ENCODE peak calls at places on chromosomes 7 and 10, in seven cellular contexts. N is iPS DF 6.9, O is hepatocyte, D is vagina, K is A549, G is foreskin keratinocyte, E is breast epithelium. J is an unnamed sample.

GRCh38 chr7:99943641-99944507 is 14.5 kb upstream of the GJC3 start:
- DNase-seq in N (peak), O (no peak), D (no peak), K (no peak), G (no peak), E (no peak), J (no peak)

GRCh38 chr10:74736029-74736428 is 90.4 kb upstream of the KAT6B start:
- DNase-seq in N (no peak), O (no peak), D (no peak), K (no peak), G (no peak), E (no peak), J (no peak)

GRCh38 chr10:132904169-132904813 is 38.1 kb downstream of the CFAP46 start:
- DNase-seq in N (no peak), O (peak), D (no peak), K (peak), G (peak), E (no peak), J (no peak)

GRCh38 chr10:69744971-69745370 is 56.7 kb upstream of the COL13A1 start:
- DNase-seq in N (no peak), O (no peak), D (no peak), K (no peak), G (peak), E (no peak), J (no peak)

GRCh38 chr10:52232561-52233350 is 81.3 kb upstream of the DKK1 start:
- DNase-seq in N (no peak), O (no peak), D (no peak), K (peak), G (peak), E (no peak), J (no peak)

GRCh38 chr10:97708976-97709745 is 4.4 kb upstream of the MARVELD1 start:
- DNase-seq in N (no peak), O (peak), D (no peak), K (peak), G (peak), E (peak), J (peak)

GRCh38 chr7:87628780-87629569 is 777 bp downstream of the RUNDC3B start:
- DNase-seq in N (no peak), O (peak), D (no peak), K (no peak), G (peak), E (no peak), J (peak)

GRCh38 chr7:77329466-77330168 is 86.5 kb downstream of the GSAP start:
- DNase-seq in N (no peak), O (no peak), D (no peak), K (no peak), G (no peak), E (no peak), J (no peak)

GRCh38 chr7:155208681-155209477 is 88.8 kb upstream of the INSIG1 start:
- DNase-seq in N (no peak), O (no peak), D (no peak), K (peak), G (peak), E (peak), J (no peak)

GRCh38 chr7:46178685-46179084 is 257.6 kb upstream of the IGFBP3 start:
- DNase-seq in N (no peak), O (no peak), D (no peak), K (no peak), G (peak), E (no peak), J (no peak)

GRCh38 chr10:133275683-133276092 is 980 bp downstream of the ADAM8 start:
- DNase-seq in N (no peak), O (no peak), D (no peak), K (no peak), G (peak), E (no peak), J (no peak)

GRCh38 chr7:30922596-30922995 is 10.9 kb downstream of the AQP1 start:
- DNase-seq in N (no peak), O (no peak), D (peak), K (no peak), G (no peak), E (peak), J (no peak)

GRCh38 chr10:123766761-123767160 is 100.6 kb downstream of the GPR26 start:
- DNase-seq in N (no peak), O (no peak), D (no peak), K (no peak), G (no peak), E (no peak), J (no peak)

GRCh38 chr7:50346548-50347497 is 42.3 kb downstream of the IKZF1 start:
- DNase-seq in N (no peak), O (no peak), D (no peak), K (no peak), G (peak), E (no peak), J (no peak)

GRCh38 chr7:2537981-2538851 is 17.1 kb downstream of the BRAT1 start:
- DNase-seq in N (no peak), O (no peak), D (no peak), K (no peak), G (no peak), E (no peak), J (no peak)

DNA sequence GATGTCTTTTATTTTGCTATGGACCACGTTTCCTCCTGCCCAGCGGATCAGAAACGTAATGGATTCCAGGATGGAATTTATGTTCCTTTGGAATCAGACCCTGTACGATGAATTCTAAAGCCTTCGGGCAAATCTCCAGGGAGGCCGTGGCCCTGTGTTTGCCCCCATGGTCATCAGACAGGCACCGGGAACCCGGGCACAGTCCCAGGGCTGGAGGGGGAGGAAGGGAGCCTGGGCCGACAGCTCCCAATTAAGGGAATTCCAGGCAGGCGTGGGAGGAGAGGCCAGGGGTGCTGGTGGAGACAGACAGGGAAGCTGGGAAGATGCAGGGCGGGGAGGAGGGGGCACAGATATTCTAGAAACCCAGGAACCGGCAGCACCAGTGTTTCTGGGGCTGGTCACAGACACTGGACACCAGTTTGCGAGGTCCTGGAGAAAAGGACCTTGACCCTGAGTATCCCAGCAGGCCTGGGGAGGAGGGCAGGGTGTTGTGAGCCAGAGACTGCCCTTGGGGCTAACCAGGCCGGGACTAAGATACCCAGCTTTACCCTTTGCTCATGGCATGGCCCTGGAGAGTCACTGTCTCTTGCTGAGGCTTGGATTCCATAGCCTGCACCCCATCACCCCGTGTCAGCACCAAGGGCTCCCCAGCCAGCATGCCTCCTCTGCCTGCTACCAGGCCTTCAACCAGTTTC is 124.2 kb downstream of the COL26A1 start:
- DNase-seq in N (no peak), O (no peak), D (no peak), K (no peak), G (no peak), E (no peak), J (no peak)
- H3K27ac ChIP-seq in N (no peak), O (peak), D (no peak), K (no peak), G (no peak), E (no peak), J (no peak)

GRCh38 chr7:23476286-23477169 is 6.2 kb upstream of the IGF2BP3 start:
- DNase-seq in N (no peak), O (no peak), D (no peak), K (no peak), G (no peak), E (no peak), J (peak)
- H3K27ac ChIP-seq in N (no peak), O (no peak), D (no peak), K (peak), G (no peak), E (no peak), J (no peak)

DNA sequence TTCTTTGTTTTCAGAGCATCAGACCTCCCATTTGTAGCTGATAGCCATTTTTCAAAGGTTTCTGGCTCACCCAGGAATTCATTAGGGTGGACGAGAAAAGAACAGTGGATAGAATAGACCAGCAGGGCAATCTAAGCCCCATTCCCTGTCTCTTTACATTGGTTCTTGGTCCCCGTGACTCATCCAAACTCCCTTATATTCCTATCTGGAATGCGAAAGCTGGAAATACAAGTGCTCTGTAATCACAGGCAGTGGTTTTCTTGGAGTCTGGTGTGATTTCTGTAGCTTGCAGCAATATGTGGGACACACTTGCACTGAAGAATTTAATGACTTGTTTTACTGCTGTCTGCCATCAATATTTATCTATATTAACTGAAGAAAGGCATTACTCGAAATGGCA is 217.7 kb downstream of the SKAP2 start:
- DNase-seq in N (no peak), O (no peak), D (no peak), K (no peak), G (no peak), E (no peak), J (no peak)
- H3K27ac ChIP-seq in N (no peak), O (no peak), D (no peak), K (no peak), G (no peak), E (no peak), J (no peak)

DNA sequence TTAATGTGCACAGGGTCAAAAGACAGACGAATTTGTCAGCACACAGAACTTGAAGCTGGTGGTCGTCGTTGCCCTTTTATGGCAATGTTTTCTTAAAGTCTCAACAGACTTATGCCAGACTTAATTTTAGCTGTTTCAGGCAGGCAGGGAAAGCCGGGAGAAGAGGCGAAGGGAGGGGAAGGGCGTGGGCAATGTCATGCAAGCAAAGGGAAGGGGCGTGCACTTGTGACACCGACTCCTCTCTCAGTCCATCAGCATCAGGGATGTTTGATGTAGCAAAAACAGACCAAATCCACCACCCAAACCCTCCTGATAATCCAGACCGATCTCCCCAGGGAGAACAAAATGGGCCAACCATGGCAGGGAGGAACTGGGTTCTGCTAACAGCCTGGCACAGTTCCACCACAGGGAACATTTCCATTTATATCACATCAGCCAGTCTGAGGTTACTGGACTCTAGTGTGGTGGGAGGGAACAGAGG is 118.1 kb upstream of the RHEB start:
- DNase-seq in N (no peak), O (no peak), D (no peak), K (no peak), G (no peak), E (no peak), J (peak)
- H3K27ac ChIP-seq in N (no peak), O (no peak), D (peak), K (peak), G (no peak), E (no peak), J (peak)

DNA sequence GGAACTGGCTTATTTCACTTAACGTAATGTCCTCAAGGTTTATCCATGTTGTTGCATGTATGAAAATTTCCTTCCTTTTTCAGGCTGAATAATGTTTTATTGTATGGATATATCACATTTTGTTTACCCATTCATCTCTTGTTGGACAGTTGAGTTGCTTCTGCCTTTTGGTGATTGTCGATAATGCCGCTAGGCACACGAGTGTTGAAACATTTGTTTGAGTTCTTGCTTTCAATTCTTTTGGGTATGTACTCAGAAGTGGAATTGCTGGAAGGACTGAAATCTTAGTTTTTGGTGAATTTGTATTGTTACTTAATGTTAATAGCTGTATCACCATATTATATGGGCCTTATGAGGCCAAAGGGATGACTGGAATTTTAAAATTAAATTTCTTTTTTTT is 23.6 kb downstream of the CCNY start:
- DNase-seq in N (no peak), O (no peak), D (no peak), K (no peak), G (no peak), E (no peak), J (no peak)
- H3K27ac ChIP-seq in N (no peak), O (no peak), D (no peak), K (no peak), G (no peak), E (no peak), J (no peak)

GRCh38 chr10:89295597-89295996 is 6.2 kb upstream of the IFIT2 start:
- DNase-seq in N (no peak), O (peak), D (no peak), K (no peak), G (peak), E (no peak), J (no peak)
- H3K27ac ChIP-seq in N (no peak), O (peak), D (peak), K (no peak), G (no peak), E (peak), J (no peak)

GRCh38 chr10:59002011-59002410 is 174.4 kb upstream of the PHYHIPL start:
- DNase-seq in N (no peak), O (no peak), D (no peak), K (no peak), G (no peak), E (no peak), J (no peak)

GRCh38 chr10:59000162-59000825 is 176.1 kb upstream of the PHYHIPL start:
- DNase-seq in N (no peak), O (no peak), D (no peak), K (no peak), G (no peak), E (no peak), J (no peak)

GRCh38 chr10:58996866-58997265 is 179.6 kb upstream of the PHYHIPL start:
- DNase-seq in N (no peak), O (no peak), D (no peak), K (no peak), G (no peak), E (no peak), J (no peak)

GRCh38 chr10:58996063-58996462 is 180.4 kb upstream of the PHYHIPL start:
- DNase-seq in N (no peak), O (no peak), D (no peak), K (no peak), G (no peak), E (no peak), J (no peak)

DNA sequence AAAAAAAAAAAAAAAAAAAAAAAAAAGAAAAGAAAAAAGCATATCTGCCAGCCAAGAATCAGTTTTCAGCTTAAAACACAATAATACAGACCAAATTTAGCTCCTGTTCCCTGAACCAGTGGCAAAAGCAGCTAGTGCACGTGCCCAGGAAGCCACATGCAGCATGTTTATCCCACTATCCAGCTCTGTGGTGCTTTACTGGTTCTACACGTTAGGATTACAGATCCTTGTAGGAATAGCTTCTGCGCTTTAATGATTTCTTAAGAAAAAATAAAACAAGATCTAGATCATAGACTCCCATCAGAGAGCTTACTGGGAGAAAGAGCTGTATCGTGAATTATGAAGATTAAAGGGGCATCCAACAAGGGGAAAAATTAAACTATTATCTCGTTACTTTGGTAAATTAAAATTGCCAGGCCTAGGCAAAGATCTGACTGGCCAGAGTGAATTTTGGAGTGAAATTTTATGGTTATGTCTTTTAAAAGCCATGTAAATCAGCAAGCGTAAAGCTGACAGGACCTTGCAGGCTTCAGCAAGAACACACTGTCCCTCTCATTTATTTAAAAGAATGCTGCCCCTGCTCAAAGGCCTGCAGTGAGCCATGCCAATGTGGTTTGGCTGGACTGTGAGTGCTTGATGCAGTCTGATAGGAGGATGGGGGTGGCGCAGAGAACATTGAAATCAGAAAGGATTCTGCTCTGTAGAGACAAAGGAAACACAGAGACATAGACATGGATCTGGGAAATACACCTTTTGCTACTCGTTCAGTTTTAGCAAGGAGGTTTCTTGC is 177.3 kb upstream of the PHYHIPL start:
- DNase-seq in N (no peak), O (no peak), D (no peak), K (no peak), G (no peak), E (peak), J (no peak)
- H3K27ac ChIP-seq in N (no peak), O (no peak), D (peak), K (no peak), G (no peak), E (peak), J (no peak)

GRCh38 chr7:113404245-113404644 is 285.9 kb upstream of the SMIM30 start:
- DNase-seq in N (peak), O (no peak), D (no peak), K (peak), G (no peak), E (no peak), J (no peak)
- H3K27ac ChIP-seq in N (no peak), O (no peak), D (no peak), K (no peak), G (no peak), E (no peak), J (no peak)

J was measured in SJSA1.